ENCODE peak calls at places on chromosomes 7 and 10, in four cellular contexts. F, W, C and A are unnamed samples.

GRCh38 chr7:55369427-55369826 is 4.3 kb downstream of the LANCL2 start:
- DNase-seq in W (no peak), C (no peak), F (no peak), A (no peak)

GRCh38 chr7:83562960-83563359 is 86.0 kb downstream of the SEMA3E start:
- DNase-seq in W (no peak), F (no peak), C (no peak), A (no peak)

GRCh38 chr7:133829336-133829897 is 297.7 kb upstream of the LRGUK start:
- DNase-seq in F (no peak), C (peak), W (no peak), A (no peak)

GRCh38 chr10:112232670-112233069 is 49.1 kb upstream of the GPAM start:
- DNase-seq in F (no peak), W (no peak), C (no peak), A (no peak)

GRCh38 chr10:110774069-110775021 is 97.4 kb upstream of the PDCD4 start:
- DNase-seq in F (no peak), W (peak), C (peak), A (no peak)

GRCh38 chr7:22647451-22648257 is 79.3 kb upstream of the IL6 start:
- DNase-seq in W (no peak), F (no peak), C (no peak), A (no peak)

GRCh38 chr10:81179805-81180452 is 642.2 kb downstream of the SH2D4B start:
- DNase-seq in C (peak), W (no peak), F (no peak), A (peak)

GRCh38 chr7:152402384-152403250 is 33.2 kb downstream of the KMT2C start:
- DNase-seq in F (no peak), C (no peak), W (no peak), A (no peak)

GRCh38 chr10:93749218-93749799 is 8.4 kb upstream of the LGI1 start:
- DNase-seq in W (no peak), C (no peak), F (no peak), A (peak)

GRCh38 chr7:46291064-46291463 is 370.0 kb upstream of the IGFBP3 start:
- DNase-seq in W (no peak), C (peak), F (no peak), A (no peak)

GRCh38 chr7:55533050-55533728 is 39.1 kb downstream of the VOPP1 start:
- DNase-seq in F (no peak), C (peak), W (peak), A (peak)

GRCh38 chr7:132080967-132081668 is 495.2 kb downstream of the PLXNA4 start:
- DNase-seq in F (no peak), C (no peak), W (no peak), A (peak)

GRCh38 chr7:88268858-88269257 is 37.8 kb downstream of the STEAP4 start:
- DNase-seq in W (no peak), F (no peak), C (no peak), A (no peak)

GRCh38 chr7:67760971-67761370 is 764.3 kb downstream of the TYW1 start:
- DNase-seq in F (no peak), C (no peak), W (no peak), A (no peak)

GRCh38 chr7:35869810-35870209 is 69.0 kb downstream of the SEPTIN7 start:
- DNase-seq in W (no peak), C (no peak), F (no peak), A (no peak)

GRCh38 chr7:74654811-74655210 is 2.7 kb upstream of the GTF2I start:
- DNase-seq in W (no peak), F (no peak), C (no peak), A (no peak)

GRCh38 chr10:104920476-104920875 is 279.4 kb downstream of the SORCS3 start:
- DNase-seq in C (no peak), F (no peak), W (no peak), A (no peak)

GRCh38 chr7:23000597-23001360 is 13.2 kb downstream of the HYCC1 start:
- DNase-seq in W (no peak), F (no peak), C (no peak), A (no peak)

GRCh38 chr7:76302299-76303056 is at the start of gene HSPB1:
- DNase-seq in C (no peak), W (peak), F (peak), A (peak)

GRCh38 chr7:18400726-18401125 is 94.8 kb upstream of the HDAC9 start:
- DNase-seq in C (no peak), F (no peak), W (no peak), A (no peak)

GRCh38 chr7:116859323-116859722 is 3.1 kb upstream of the CAPZA2 start:
- DNase-seq in F (no peak), W (no peak), C (no peak), A (no peak)

GRCh38 chr7:43891069-43891955 is 15.1 kb downstream of the URGCP start:
- DNase-seq in F (no peak), C (no peak), W (no peak), A (no peak)

GRCh38 chr10:28722065-28722803 is 44.9 kb downstream of the BAMBI start:
- DNase-seq in C (no peak), W (no peak), F (no peak), A (peak)

DNA sequence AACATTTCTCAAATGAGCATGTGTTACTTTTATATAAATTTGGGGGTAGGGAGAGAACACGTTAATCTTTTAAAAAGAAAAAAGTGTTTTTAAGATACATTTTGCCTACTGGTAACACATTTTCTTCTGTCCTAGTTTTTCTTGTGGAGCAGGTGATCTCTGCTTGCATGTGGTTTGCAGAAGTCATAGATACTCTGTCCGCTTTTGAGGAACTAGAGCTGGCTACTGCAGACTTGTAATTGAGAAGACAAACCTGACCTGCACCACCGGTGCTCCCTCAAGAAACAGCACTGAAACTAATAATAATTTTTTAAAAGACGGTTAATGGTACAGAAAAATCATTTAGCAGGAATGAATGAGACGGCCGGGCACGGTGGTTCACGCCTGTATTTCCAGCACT is 243.1 kb downstream of the KIAA1217 start:
- DNase-seq in C (no peak), W (no peak), F (no peak), A (no peak)
- TF ChIP-seq POLR2A in C (no peak), W (no peak), F (no peak), A (no peak)

DNA sequence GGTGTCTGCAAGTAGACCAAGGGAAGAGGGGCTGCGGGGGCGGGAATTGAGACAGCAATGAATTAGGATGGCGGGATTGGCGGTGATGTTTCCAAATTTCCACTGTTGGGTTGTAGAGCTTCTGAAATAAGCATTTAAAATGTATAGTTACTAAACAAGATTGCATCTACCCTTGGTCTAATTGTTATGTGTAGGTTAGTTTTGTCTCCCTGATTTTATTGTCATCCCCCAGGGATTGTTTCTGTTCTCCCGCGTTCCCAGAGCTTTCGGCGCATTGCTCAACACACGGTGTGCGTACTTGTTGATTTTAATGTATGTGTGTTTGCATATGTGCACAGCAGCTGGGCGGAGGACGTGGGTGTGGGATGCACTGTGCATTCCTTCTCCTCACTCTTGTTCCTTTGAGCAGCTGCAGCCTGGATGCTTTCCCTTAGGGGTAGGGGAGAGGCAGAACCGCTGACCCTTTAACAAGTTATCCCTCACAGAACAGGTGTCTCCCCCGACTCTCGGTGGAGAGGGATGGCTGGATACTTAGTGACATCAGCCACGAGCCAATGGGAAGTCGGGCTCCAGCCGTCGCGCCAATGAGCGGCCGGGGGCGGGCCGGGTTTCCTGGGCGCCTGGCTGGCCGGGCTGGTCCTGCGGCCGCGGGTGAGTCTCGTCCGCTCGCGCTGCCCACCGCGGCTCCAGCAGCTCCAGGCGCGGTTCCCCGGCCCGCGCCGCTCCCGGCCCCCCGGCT is at the start of gene TSPAN33:
- DNase-seq in W (peak), F (peak), C (peak), A (peak)
- TF ChIP-seq POLR2A in W (no peak), F (no peak), C (peak), A (no peak)

GRCh38 chr10:79068562-79069324 is at the start of gene ZMIZ1:
- DNase-seq in C (peak), F (peak), W (peak), A (peak)

GRCh38 chr10:79070611-79071534 is 2.1 kb downstream of the ZMIZ1 start:
- DNase-seq in C (peak), W (no peak), F (peak), A (peak)

GRCh38 chr10:79068203-79068561 is 584 bp upstream of the ZMIZ1 start:
- DNase-seq in W (no peak), C (peak), F (no peak), A (no peak)

GRCh38 chr10:79070091-79070610 is 1.4 kb downstream of the ZMIZ1 start:
- DNase-seq in F (peak), W (no peak), C (peak), A (peak)

DNA sequence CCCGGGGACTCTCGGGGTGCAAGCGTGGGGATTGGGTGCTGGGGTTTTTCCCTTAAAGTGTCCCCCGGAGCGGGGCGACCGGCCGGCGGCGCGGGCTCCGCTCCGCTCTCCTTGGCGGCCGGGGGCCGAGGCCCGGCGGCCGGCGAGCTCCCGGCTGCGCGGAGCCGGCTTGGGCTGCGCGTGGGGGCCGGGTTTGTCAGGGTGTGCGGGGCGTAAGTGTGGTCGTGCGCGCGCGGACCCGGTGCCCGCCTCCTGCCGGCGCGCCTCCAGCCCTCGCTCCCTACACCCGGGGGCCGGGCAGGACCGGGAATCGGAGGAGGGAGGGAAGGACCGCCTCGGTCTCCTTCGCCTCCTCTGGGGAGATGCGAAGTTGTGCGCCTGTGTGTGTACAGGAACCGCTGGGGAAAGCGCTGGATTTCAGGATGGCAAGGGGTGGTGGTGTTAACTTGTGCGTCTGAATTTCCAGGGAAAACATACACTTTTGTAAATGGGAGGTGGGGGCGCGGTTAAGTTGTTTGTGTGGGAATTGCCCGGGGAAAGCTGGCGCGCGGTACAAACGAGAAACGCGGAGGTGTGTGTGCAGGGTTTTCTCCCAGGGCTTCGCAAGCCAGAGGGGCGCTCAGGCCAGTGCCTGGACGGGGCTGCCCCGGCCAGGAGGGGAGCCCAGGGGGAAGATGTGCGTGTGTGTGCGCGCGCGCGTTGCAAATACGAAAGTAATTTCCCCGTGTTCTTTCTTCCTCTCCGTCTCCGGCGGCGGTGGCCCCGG is 742 bp downstream of the ZMIZ1 start:
- DNase-seq in W (no peak), F (no peak), C (peak), A (peak)
- TF ChIP-seq POLR2A in W (no peak), F (no peak), C (no peak), A (peak)

DNA sequence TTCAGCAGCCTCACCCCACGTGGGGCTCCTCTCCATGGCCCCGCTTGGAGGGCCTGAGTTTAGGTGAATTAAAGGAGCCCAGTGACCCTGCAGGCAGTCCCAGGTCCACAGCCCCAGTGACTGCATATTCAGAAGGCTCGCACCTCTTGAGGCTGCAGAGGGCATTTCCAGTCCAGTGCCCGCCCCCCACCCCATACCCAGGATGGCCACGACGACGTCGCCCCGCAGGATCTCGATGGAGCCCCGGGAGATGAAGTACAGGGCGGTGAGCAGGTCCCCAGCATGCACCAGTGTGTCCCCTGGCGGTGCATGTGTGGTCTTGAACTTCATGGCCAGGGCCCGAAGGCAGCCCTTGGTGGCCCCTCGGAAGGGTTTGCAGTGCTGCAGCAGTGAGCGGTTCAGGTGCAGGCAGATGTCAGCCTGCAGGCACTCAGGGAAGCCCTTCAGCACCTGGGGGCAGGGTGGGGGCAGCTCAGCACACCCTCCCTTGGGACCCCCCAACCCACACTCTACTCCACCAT is 28.1 kb downstream of the KCNH2 start:
- DNase-seq in C (no peak), F (no peak), W (no peak), A (no peak)
- TF ChIP-seq POLR2A in C (no peak), F (no peak), W (no peak), A (no peak)

GRCh38 chr10:11746883-11747539 is 4.8 kb downstream of the ECHDC3 start:
- DNase-seq in W (no peak), F (peak), C (no peak), A (no peak)
- TF ChIP-seq POLR2A in W (no peak), F (no peak), C (no peak), A (no peak)

GRCh38 chr7:519974-520458 is 370 bp upstream of the PDGFA start:
- DNase-seq in F (no peak), C (peak), W (no peak), A (peak)
- TF ChIP-seq POLR2A in F (no peak), C (no peak), W (no peak), A (no peak)

GRCh38 chr10:124999433-125000365 is 57.8 kb downstream of the ZRANB1 start:
- DNase-seq in W (peak), F (no peak), C (no peak), A (peak)
- TF ChIP-seq POLR2A in W (no peak), F (no peak), C (no peak), A (no peak)